ENCODE peak calls at places on chromosomes 3 and 15, in ten cellular contexts. H, A, M, Y, P, V, T, N, F and E are unnamed samples. For H3K9me3, the result is how much of the 10 kb centered on the place peaks cover.

GRCh38 chr15:28140062-28140461 is 40.9 kb upstream of the OCA2 start:
- DNase-seq in H (no peak), A (no peak), M (no peak), Y (no peak), P (no peak), V (no peak), T (no peak), N (no peak), F (no peak), E (no peak)

GRCh38 chr3:123525433-123525832 is 59.4 kb downstream of the HACD2 start:
- DNase-seq in H (no peak), A (no peak), M (no peak), Y (no peak), P (no peak), V (no peak), T (no peak), N (no peak), F (no peak), E (no peak)

GRCh38 chr3:156149781-156150375 is 29.5 kb downstream of the KCNAB1 start:
- DNase-seq in H (no peak), A (no peak), M (no peak), Y (no peak), P (no peak), V (no peak), T (no peak), N (no peak), F (no peak), E (no peak)

GRCh38 chr15:58433597-58434333 is 2.0 kb downstream of the LIPC start:
- DNase-seq in H (no peak), A (no peak), M (no peak), Y (no peak), P (no peak), V (no peak), T (no peak), N (no peak), F (no peak), E (no peak)

GRCh38 chr3:124699686-124700396 is 30.4 kb upstream of the UMPS start:
- DNase-seq in H (no peak), A (no peak), M (no peak), Y (peak), P (peak), V (no peak), T (no peak), N (peak), F (no peak), E (no peak)

GRCh38 chr3:190385835-190386688 is 1.9 kb upstream of the CLDN16 start:
- DNase-seq in H (no peak), A (no peak), M (peak), Y (no peak), P (peak), V (no peak), T (no peak), N (no peak), F (peak), E (no peak)

GRCh38 chr15:58330836-58331561 is 100.8 kb upstream of the LIPC start:
- DNase-seq in H (peak), A (no peak), M (no peak), Y (no peak), P (no peak), V (no peak), T (peak), N (no peak), F (no peak), E (no peak)

GRCh38 chr3:85360742-85361387 is 402.1 kb downstream of the CADM2 start:
- DNase-seq in H (peak), A (no peak), M (peak), Y (no peak), P (peak), V (peak), T (no peak), N (no peak), F (peak), E (peak)

GRCh38 chr3:104367000-104367399 is 999.7 kb upstream of the ALCAM start:
- DNase-seq in H (no peak), A (no peak), M (no peak), Y (no peak), P (no peak), V (no peak), T (no peak), N (peak), F (no peak), E (no peak)

DNA sequence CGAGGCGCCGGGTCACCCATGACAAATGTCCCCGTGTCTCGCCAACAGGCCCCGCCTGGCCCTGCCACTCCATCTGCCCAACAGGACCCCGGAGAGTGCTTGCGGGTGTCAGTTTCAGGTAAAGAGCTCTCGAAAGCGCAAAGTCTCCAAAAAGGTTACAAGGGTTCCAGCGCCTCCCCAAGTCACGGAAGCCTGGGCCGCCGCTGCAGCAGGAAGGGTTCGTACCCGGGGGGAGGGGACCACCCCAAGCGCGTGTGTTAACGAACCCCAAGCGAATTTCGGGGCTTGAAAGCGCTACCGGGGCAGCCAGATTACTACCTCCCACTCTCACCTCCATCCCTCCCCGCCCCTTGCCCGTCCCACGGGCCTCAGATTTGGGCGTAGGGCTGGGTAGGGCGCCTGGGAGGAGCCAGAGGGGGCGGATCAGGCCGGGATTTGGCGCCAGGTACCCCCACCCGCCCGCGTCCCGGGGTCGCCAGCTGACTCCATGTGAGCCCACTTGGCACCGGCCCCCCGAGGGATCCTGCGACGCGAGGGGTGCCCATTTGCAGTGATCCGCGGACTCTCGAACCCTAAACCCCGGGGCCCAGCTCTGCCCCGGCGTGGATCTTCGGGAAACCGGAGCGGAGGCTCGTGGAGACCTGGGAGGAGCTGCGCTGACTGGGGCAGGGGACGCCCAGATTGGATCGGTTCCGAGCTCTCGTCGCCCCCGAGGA is 85.9 kb downstream of the NR2F2 start:
- DNase-seq in H (no peak), A (no peak), M (no peak), Y (peak), P (no peak), V (no peak), T (no peak), N (no peak), F (no peak), E (no peak)
- H3K4me3 ChIP-seq in H (no peak), A (peak), M (peak), Y (peak), P (peak), V (no peak), T (peak), N (peak), F (no peak), E (no peak)

DNA sequence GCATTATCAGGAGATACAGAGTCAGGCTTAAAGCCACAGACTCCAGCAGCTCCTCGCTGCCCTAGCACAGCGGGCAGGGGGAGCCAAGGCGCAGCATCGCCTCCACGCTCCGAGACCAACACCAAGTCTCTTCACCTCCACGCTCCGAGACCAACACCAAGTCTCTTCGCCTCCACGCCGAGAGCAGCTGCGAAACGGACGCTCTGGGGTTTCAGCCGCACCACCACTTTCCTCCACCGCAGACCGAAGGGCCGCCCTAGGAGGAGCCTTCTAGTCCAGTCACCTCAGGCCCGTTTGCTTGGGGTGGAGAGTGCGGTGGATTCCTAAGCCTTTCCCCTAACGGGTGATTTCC is 678 bp downstream of the DMXL2 start:
- DNase-seq in H (peak), A (peak), M (peak), Y (peak), P (peak), V (peak), T (peak), N (peak), F (peak), E (peak)
- TF ChIP-seq CTCF in H (no peak), A (no peak), M (peak), Y (no peak), P (no peak), V (no peak), T (no peak), N (peak), F (peak), E (no peak)

GRCh38 chr15:25230442-25230841 is 208.4 kb downstream of the UBE3A start:
- DNase-seq in H (no peak), A (no peak), M (no peak), Y (no peak), P (no peak), V (no peak), T (no peak), N (no peak), F (no peak), E (no peak)
- H3K9me3 ChIP-seq in H (under half), A (under half), M (half or more), Y (under half), P (under half), V (half or more), T (under half), N (under half), F (half or more), E (half or more)

DNA sequence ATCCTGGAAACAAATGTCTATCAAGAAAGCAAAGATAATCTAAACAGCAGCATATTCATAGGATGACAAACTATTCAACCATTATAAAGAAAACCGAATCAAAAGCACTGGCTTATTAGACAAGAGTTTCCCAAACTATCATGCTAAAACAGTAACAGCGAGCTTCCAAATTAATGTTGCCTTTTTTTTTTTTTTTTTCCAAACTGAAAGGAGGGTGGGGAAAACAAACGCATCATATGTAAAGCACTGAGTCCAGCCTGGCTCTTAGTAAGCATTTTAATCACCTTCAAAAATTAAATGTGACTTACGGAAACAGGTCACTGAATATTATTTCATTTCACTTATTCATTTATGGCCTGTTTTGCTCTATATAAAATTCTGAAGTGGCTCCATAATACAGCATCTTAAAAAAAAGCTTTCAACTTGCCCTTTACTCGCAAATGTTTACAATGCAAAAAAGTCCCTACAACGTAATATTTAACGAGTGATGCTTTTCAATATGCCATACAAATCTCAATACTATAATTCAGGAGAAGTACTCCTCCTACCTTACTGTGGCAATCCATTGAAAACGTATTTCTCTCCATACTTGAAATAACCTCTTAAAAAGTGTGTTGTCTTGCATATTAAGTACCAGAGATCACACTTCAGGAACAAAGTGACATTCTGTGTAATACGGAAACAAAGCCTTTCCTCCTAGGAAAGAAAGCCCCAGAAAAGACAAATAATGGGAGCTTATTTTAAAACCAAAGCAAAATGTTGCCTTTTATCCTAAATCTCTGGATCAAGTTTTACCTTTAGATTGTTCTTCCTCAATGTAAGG is 2.1 kb downstream of the TJP1 start:
- DNase-seq in H (no peak), A (no peak), M (no peak), Y (no peak), P (no peak), V (no peak), T (no peak), N (no peak), F (peak), E (no peak)
- H3K4me3 ChIP-seq in H (no peak), A (peak), M (peak), Y (peak), P (peak), V (no peak), T (peak), N (peak), F (peak), E (no peak)

GRCh38 chr3:49700453-49701128 is 11.2 kb downstream of the RNF123 start:
- DNase-seq in H (no peak), A (no peak), M (no peak), Y (no peak), P (no peak), V (no peak), T (no peak), N (no peak), F (no peak), E (no peak)
- TF ChIP-seq CTCF in H (peak), A (no peak), M (no peak), Y (no peak), P (no peak), V (no peak), T (no peak), N (no peak), F (no peak), E (no peak)

GRCh38 chr3:177887475-177887874 is 648.8 kb upstream of the KCNMB2 start:
- DNase-seq in H (no peak), A (no peak), M (no peak), Y (no peak), P (no peak), V (no peak), T (no peak), N (no peak), F (no peak), E (no peak)

GRCh38 chr3:177889158-177889557 is 647.1 kb upstream of the KCNMB2 start:
- DNase-seq in H (no peak), A (no peak), M (no peak), Y (no peak), P (no peak), V (no peak), T (no peak), N (no peak), F (no peak), E (no peak)

GRCh38 chr3:177894021-177894690 is 642.1 kb upstream of the KCNMB2 start:
- DNase-seq in H (no peak), A (no peak), M (no peak), Y (no peak), P (no peak), V (no peak), T (no peak), N (no peak), F (no peak), E (no peak)

GRCh38 chr3:177898185-177898584 is 638.1 kb upstream of the KCNMB2 start:
- DNase-seq in H (no peak), A (no peak), M (no peak), Y (no peak), P (no peak), V (no peak), T (no peak), N (no peak), F (no peak), E (no peak)

DNA sequence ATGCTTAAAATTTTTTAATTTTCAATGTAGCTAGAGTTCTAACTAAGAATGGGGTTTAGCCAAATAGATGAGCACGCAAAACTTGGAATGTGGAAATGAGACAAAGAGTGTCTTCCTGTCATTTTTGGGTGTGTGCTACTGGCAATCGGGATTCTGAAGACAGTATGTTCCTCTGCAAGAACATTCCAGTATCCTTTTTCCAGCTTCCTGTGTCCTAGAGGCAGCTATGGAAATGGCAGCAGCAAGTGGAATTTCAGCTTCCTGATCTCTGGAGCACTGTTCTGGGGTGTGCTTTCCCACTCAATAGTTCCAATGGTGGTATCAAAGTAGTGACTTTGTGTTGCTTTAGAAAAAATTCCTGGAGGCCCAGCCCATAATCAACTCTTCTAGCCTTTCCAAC is 642.9 kb upstream of the KCNMB2 start:
- DNase-seq in H (no peak), A (no peak), M (no peak), Y (no peak), P (no peak), V (no peak), T (no peak), N (no peak), F (no peak), E (no peak)
- H3K9me3 ChIP-seq in H (under half), A (under half), M (under half), Y (under half), P (under half), V (under half), T (under half), N (under half), F (under half), E (under half)

DNA sequence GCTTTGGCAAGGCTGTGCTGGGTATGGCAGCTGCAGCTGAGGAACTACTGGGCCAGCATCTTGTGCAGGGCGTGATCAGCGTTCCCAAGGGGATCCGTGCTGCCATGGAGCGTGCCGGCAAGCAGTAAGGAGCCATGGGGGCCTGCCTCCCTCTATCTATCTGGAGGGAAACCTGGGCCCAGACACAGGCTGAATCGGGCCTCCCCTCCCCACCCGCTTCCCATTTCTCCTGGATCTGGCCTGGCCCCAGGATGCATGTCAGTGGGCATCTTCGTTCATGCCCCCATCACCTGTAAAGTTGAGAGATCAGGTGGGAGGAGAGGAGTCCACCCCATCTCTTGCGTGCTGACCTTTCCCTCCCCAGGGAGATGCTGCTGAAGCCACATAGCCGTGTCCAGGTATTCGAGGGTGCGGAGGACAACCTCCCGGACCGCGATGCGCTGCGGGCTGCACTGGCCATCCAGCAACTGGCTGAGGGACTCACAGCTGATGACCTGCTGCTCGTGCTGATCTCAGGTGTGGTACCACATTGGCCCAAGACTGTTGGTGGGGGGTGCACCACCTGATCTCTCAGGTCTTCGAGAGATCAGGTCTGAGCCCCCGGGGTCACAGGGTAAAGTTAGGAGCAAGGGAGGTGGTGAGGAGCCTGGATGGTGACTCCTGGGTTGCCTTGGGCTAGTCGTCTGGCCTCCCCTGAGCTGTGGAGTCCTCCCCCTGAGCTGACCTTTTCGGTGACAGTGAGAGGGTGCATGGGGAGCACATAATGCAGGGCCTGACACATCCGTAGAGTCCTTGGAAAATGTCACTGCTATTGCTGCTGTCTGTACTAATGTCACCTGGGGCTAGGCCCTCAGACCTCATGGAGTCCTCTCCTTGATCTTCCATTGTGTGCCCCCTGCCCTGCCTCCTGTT is 3.2 kb downstream of the GLYCTK start:
- DNase-seq in H (no peak), A (no peak), M (no peak), Y (no peak), P (no peak), V (no peak), T (peak), N (no peak), F (no peak), E (peak)
- H3K4me3 ChIP-seq in H (no peak), A (no peak), M (no peak), Y (no peak), P (peak), V (no peak), T (no peak), N (no peak), F (no peak), E (no peak)

GRCh38 chr3:172696357-172696756 is 14.5 kb downstream of the NCEH1 start:
- DNase-seq in H (no peak), A (no peak), M (no peak), Y (no peak), P (no peak), V (no peak), T (no peak), N (no peak), F (no peak), E (peak)
- TF ChIP-seq CTCF in H (no peak), A (no peak), M (no peak), Y (no peak), P (no peak), V (no peak), T (no peak), N (no peak), F (no peak), E (no peak)

DNA sequence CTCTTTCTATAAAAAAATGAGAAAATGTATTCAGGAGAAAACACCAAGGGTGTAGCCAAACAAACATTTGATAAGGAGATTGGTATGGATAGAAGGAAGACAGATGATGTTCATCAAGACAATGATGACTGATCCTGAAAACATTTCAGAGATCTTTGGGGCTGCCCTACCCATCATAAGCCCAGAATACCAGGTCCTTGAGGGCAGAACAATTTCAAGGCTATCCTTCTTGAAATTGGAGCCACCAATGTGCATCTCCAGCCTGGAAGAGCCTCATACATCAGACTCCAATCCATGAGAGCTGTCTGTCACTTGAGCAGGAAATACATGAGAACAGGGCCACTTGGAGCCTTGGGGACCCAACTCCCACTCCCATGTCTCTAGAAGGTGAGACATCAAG is 89.5 kb upstream of the ANKRD28 start:
- DNase-seq in H (no peak), A (no peak), M (no peak), Y (no peak), P (no peak), V (no peak), T (no peak), N (no peak), F (no peak), E (no peak)
- H3K9me3 ChIP-seq in H (under half), A (under half), M (under half), Y (under half), P (under half), V (under half), T (under half), N (under half), F (under half), E (under half)